ENCODE peak calls at places on chromosomes 11 and 22, in five cellular contexts. L, B, F, O and J are unnamed samples.

GRCh38 chr22:43185860-43186261 is 1.1 kb downstream of the TTLL12 start:
- DNase-seq in B (peak; percentile 62), L (peak; percentile 65), O (no peak), F (no peak), J (no peak)

GRCh38 chr22:45125198-45125597 is 38.5 kb upstream of the NUP50 start:
- DNase-seq in F (no peak), O (no peak), B (no peak), L (no peak), J (no peak)

GRCh38 chr11:63635762-63636465 is 21.7 kb upstream of the PLAAT3 start:
- DNase-seq in F (peak; percentile 48), O (peak; percentile 67), L (peak; percentile 78), B (peak; percentile 70), J (peak; percentile 57)

GRCh38 chr11:113197456-113197855 is 116.9 kb upstream of the TTC12 start:
- DNase-seq in F (no peak), L (no peak), B (no peak), O (no peak), J (no peak)

GRCh38 chr11:14542384-14542783 is 22.2 kb upstream of the PSMA1 start:
- DNase-seq in B (no peak), O (no peak), F (peak; percentile 18), L (peak; percentile 13), J (no peak)

GRCh38 chr11:418343-419247 is 3.8 kb upstream of the SIGIRR start:
- DNase-seq in F (no peak), B (no peak), O (no peak), L (no peak), J (no peak)

GRCh38 chr11:110196241-110196754 is 100.1 kb downstream of the RDX start:
- DNase-seq in L (peak; percentile 58), O (no peak), B (no peak), F (no peak), J (no peak)

GRCh38 chr11:1573847-1574255 is 1.8 kb upstream of the DUSP8 start:
- DNase-seq in F (no peak), O (peak; percentile 35), L (no peak), B (peak; percentile 71), J (no peak)

GRCh38 chr11:3786781-3787428 is 10.4 kb downstream of the NUP98 start:
- DNase-seq in F (no peak), B (no peak), L (peak; percentile 23), O (no peak), J (no peak)

GRCh38 chr11:58926695-58927094 is 12.6 kb upstream of the GLYATL1 start:
- DNase-seq in L (no peak), F (no peak), B (no peak), O (no peak), J (no peak)

GRCh38 chr22:38696606-38697005 is 4.1 kb downstream of the JOSD1 start:
- DNase-seq in B (no peak), O (no peak), L (peak; percentile 92), F (no peak), J (no peak)

GRCh38 chr11:636511-637332 is at the start of gene DRD4:
- DNase-seq in B (no peak), O (no peak), L (peak; percentile 11), F (no peak), J (no peak)